ENCODE peak calls at places on chromosomes 16 and 17, in six cellular contexts. U, O, F, W, S and Z are unnamed samples.

GRCh38 chr17:78753316-78754250 is 28.5 kb downstream of the CYTH1 start:
- ATAC-seq in U (peak), O (peak), F (no peak), W (no peak), S (no peak), Z (peak)

GRCh38 chr17:29726721-29727252 is 104.1 kb upstream of the CORO6 start:
- ATAC-seq in U (peak), O (peak), F (no peak), W (peak), S (peak), Z (peak)

GRCh38 chr16:63808730-63809129 is 1313.1 kb downstream of the CDH11 start:
- ATAC-seq in U (no peak), O (no peak), F (no peak), W (no peak), S (no peak), Z (no peak)

GRCh38 chr16:2795714-2796143 is 2.5 kb upstream of the PRSS41 start:
- ATAC-seq in U (no peak), O (no peak), F (no peak), W (no peak), S (no peak), Z (no peak)

GRCh38 chr17:76384987-76385891 is 830 bp downstream of the SPHK1 start:
- ATAC-seq in U (peak), O (peak), F (peak), W (peak), S (peak), Z (peak)

GRCh38 chr17:75468779-75469373 is 12.4 kb downstream of the TMEM94 start:
- ATAC-seq in U (no peak), O (no peak), F (no peak), W (peak), S (no peak), Z (no peak)

GRCh38 chr16:88994704-88995103 is 17.7 kb upstream of the CBFA2T3 start:
- ATAC-seq in U (no peak), O (no peak), F (no peak), W (no peak), S (no peak), Z (no peak)

GRCh38 chr16:79150128-79150527 is 450.4 kb downstream of the MAF start:
- ATAC-seq in U (no peak), O (no peak), F (no peak), W (no peak), S (no peak), Z (no peak)

GRCh38 chr17:48025904-48026502 is 11.6 kb downstream of the COPZ2 start:
- ATAC-seq in U (no peak), O (no peak), F (no peak), W (no peak), S (no peak), Z (no peak)

GRCh38 chr17:78781339-78782304 is at the start of gene CYTH1:
- ATAC-seq in U (no peak), O (peak), F (peak), W (peak), S (peak), Z (peak)

GRCh38 chr16:86718118-86718517 is 139.8 kb downstream of the FOXL1 start:
- ATAC-seq in U (no peak), O (no peak), F (no peak), W (no peak), S (no peak), Z (peak)